ENCODE peak calls at places on chromosomes 2 and 18, in nine cellular contexts. U is mammary epithelial cell, I is lung, E is prostate gland, K is heart right ventricle, A is K562, J is BE2C, N is tibial artery, W is left ventricle myocardium inferior. D is an unnamed sample.
A peak's percentile ranks its signal among the peaks of the same experiment; 100 is the strongest.

GRCh38 chr2:241095594-241096290 is 6.3 kb downstream of the MTERF4 start:
- DNase-seq in U (no peak), I (no peak), E (no peak), K (no peak), A (no peak), J (no peak), N (no peak), W (no peak), D (no peak)

GRCh38 chr2:118667964-118668363 is 179.5 kb downstream of the EN1 start:
- DNase-seq in U (no peak), I (no peak), E (no peak), K (no peak), A (no peak), J (no peak), N (no peak), W (no peak), D (no peak)

GRCh38 chr2:46535360-46535759 is 56.0 kb downstream of the TMEM247 start:
- DNase-seq in U (no peak), I (no peak), E (no peak), K (no peak), A (no peak), J (no peak), N (no peak), W (no peak), D (no peak)

GRCh38 chr18:74342416-74343043 is 26.9 kb downstream of the C18orf63 start:
- DNase-seq in U (peak; percentile 26), I (no peak), E (peak; percentile 35), K (peak; percentile 32), A (no peak), J (peak; percentile 25), N (no peak), W (no peak), D (no peak)

GRCh38 chr2:133414486-133415209 is 153.6 kb downstream of the NCKAP5 start:
- DNase-seq in U (no peak), I (no peak), E (no peak), K (no peak), A (no peak), J (no peak), N (no peak), W (no peak), D (no peak)

GRCh38 chr2:174492963-174493431 is 6.2 kb upstream of the GPR155 start:
- DNase-seq in U (no peak), I (no peak), E (no peak), K (no peak), A (no peak), J (no peak), N (no peak), W (no peak), D (peak; percentile 71)

GRCh38 chr2:179132076-179132475 is 82.1 kb upstream of the CCDC141 start:
- DNase-seq in U (no peak), I (no peak), E (no peak), K (no peak), A (no peak), J (no peak), N (no peak), W (no peak), D (no peak)

GRCh38 chr2:128838244-128838643 is 519.6 kb upstream of the HS6ST1 start:
- DNase-seq in U (no peak), I (no peak), E (no peak), K (no peak), A (no peak), J (no peak), N (no peak), W (no peak), D (no peak)

GRCh38 chr2:100482741-100483140 is 12.5 kb downstream of the NMS start:
- DNase-seq in U (no peak), I (no peak), E (no peak), K (no peak), A (peak; percentile 43), J (peak; percentile 8), N (no peak), W (no peak), D (no peak)

GRCh38 chr2:230777681-230778080 is 65.0 kb downstream of the CAB39 start:
- DNase-seq in U (peak; percentile 79), I (no peak), E (no peak), K (no peak), A (no peak), J (no peak), N (no peak), W (no peak), D (no peak)

GRCh38 chr18:8990276-8991031 is 112.0 kb upstream of the NDUFV2 start:
- DNase-seq in U (no peak), I (no peak), E (no peak), K (peak; percentile 16), A (no peak), J (no peak), N (no peak), W (peak; percentile 28), D (no peak)

GRCh38 chr2:108278631-108279030 is 10.1 kb upstream of the SULT1C2 start:
- DNase-seq in U (no peak), I (no peak), E (no peak), K (no peak), A (no peak), J (no peak), N (no peak), W (no peak), D (no peak)

GRCh38 chr2:240291337-240291751 is 144.1 kb upstream of the GPC1 start:
- DNase-seq in U (no peak), I (no peak), E (no peak), K (no peak), A (no peak), J (no peak), N (no peak), W (no peak), D (no peak)

DNA sequence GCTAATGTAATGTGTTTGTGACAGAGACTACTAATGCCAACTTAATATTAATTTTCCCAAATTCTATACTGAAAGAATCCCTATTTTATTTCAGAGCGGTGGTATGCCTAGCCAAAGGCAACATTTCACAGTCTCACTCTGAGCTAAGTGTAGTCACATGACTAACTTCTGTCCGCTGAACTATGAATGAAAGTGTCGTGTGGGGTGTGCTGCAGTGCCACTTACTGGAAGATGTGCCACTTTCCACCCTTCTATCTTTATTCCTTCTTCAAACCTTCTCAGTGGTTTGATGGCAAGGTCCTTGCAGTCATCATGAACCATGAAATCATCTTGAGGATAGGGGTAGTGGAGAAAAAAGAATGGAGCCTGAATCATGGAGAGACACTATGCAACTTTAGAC is 47.3 kb upstream of the C1D start:
- DNase-seq in U (no peak), I (no peak), E (no peak), K (no peak), A (no peak), J (peak; percentile 10), N (no peak), W (no peak), D (no peak)
- TF ChIP-seq CTCF in U (no peak), I (no peak), E (no peak), K (no peak), A (peak; percentile 40), J (peak; percentile 29), N (no peak), W (no peak), D (peak; percentile 20)

DNA sequence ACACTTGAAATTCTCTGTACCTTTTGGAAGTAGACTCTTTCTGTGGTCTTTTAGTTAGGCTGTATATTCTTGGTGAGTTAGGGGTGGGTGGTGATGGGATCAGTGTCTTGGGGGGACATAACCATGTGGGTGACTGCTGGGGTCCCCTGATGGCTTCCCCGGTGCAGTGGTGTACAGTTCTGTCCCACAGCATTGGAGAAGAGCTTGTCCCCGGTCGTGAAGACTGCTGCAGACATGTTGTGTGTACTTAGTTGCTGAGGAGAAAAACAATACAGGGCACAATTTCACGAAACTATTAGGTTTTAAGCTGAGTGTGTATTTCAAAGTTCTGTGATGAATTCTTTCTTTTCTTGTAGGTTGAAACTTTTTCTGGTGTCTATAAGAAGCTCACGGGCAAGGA is 5.4 kb downstream of the RPS7 start:
- DNase-seq in U (no peak), I (no peak), E (no peak), K (no peak), A (no peak), J (no peak), N (no peak), W (no peak), D (no peak)
- H3K36me3 ChIP-seq in U (peaks cover 53% of the 10 kb centered on the region), I (peaks cover 36% of the 10 kb centered on the region), E (peaks cover 5% of the 10 kb centered on the region), K (no peaks in the 10 kb centered on the region), A (peaks cover 77% of the 10 kb centered on the region), J (peaks cover 90% of the 10 kb centered on the region), N (peaks cover 56% of the 10 kb centered on the region), W (peaks cover 82% of the 10 kb centered on the region), D (peaks cover 27% of the 10 kb centered on the region)

GRCh38 chr2:238851751-238852150 is 3.9 kb downstream of the TWIST2 start:
- DNase-seq in U (no peak), I (no peak), E (no peak), K (no peak), A (no peak), J (no peak), N (no peak), W (no peak), D (no peak)

GRCh38 chr2:238854246-238854645 is 6.4 kb downstream of the TWIST2 start:
- DNase-seq in U (no peak), I (no peak), E (no peak), K (no peak), A (no peak), J (no peak), N (no peak), W (no peak), D (no peak)

GRCh38 chr2:238852186-238852869 is 4.4 kb downstream of the TWIST2 start:
- DNase-seq in U (no peak), I (no peak), E (no peak), K (no peak), A (no peak), J (no peak), N (no peak), W (no peak), D (no peak)

GRCh38 chr2:238853724-238854123 is 5.8 kb downstream of the TWIST2 start:
- DNase-seq in U (no peak), I (peak; percentile 17), E (no peak), K (no peak), A (no peak), J (no peak), N (no peak), W (no peak), D (no peak)

DNA sequence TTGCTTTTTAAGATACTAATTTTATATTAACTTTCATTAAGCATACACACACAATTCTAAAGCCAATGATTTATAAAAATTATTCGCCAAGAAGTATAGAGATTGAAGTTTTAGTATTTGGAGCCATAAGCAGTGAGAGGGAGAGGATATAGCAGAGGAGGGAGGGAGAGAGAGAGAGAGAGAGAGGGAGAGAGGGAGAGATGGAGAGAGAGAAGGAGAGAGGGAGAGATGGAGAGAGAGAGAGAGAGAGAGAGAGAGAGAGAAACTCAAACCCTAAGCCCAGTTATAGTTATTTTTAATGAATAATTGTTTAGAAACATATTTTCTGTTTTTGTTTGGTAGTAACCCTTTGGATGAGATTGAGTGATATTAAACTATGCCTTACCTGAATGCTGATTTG is 5.3 kb downstream of the TWIST2 start:
- DNase-seq in U (no peak), I (no peak), E (no peak), K (no peak), A (no peak), J (no peak), N (no peak), W (no peak), D (no peak)
- H3K4me3 ChIP-seq in U (no peak overlapping the region), I (no peak overlapping the region), E (no peak overlapping the region), K (no peak overlapping the region), A (no peak overlapping the region), J (no peak overlapping the region), N (no peak overlapping the region), W (no peak overlapping the region), D (no peak overlapping the region)

DNA sequence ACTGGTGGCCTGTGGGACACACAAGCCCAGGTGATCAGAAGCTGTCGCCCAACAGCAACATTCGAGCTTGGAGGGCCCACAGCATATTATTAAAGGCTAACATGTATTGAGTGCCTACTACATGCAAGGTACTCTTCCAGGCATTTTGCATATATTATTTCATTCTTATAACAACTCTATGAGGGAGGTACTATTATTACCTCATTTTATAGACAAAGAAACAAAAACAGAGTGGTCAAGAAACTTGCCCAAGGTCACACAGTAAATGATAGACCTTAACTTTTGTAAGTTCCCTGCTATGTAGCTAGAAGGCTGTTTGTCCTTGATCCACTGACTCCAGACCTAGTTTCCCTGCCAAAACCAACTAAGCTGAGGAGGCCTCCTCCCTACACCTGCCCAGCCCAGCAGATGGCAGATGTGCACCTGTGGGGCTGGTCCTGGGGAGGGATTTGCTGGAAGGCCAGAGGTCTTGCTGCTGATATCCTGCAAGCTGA is 35.7 kb downstream of the KANSL3 start:
- DNase-seq in U (peak; percentile 7), I (no peak), E (peak; percentile 11), K (no peak), A (no peak), J (no peak), N (no peak), W (no peak), D (no peak)
- TF ChIP-seq CTCF in U (peak; percentile 50), I (no peak), E (peak; percentile 45), K (no peak), A (peak; percentile 6), J (peak; percentile 3), N (no peak), W (no peak), D (no peak)

D was measured in GM06990.